ENCODE peak calls at places on chromosomes 7 and 10, in seven cellular contexts. T is MCF 10A; Q is hepatic stellate cell; O is IMR-90; I is cardiac muscle cell; F is T-helper 9 cell; N is central memory CD4-positive, alpha-beta T cell. S is an unnamed sample.

GRCh38 chr7:4017081-4017480 is 665.0 kb upstream of the FOXK1 start:
- DNase-seq in T (no peak), Q (no peak), O (no peak), I (no peak), F (no peak), N (no peak), S (no peak)

GRCh38 chr7:102974366-102975236 is 61.8 kb downstream of the LRRC17 start:
- DNase-seq in T (no peak), Q (no peak), O (no peak), I (no peak), F (no peak), N (no peak), S (peak)

GRCh38 chr7:66921396-66921917 is 432 bp downstream of the TMEM248 start:
- DNase-seq in T (peak), Q (peak), O (peak), I (peak), F (peak), N (peak), S (no peak)

GRCh38 chr10:63391812-63392211 is 74.0 kb downstream of the JMJD1C start:
- DNase-seq in T (no peak), Q (no peak), O (no peak), I (peak), F (no peak), N (no peak), S (no peak)

GRCh38 chr10:75664968-75665367 is 233.5 kb downstream of the LRMDA start:
- DNase-seq in T (no peak), Q (no peak), O (no peak), I (no peak), F (no peak), N (no peak), S (no peak)

GRCh38 chr10:86263907-86264306 is 102.7 kb downstream of the GRID1 start:
- DNase-seq in T (no peak), Q (no peak), O (no peak), I (no peak), F (no peak), N (no peak), S (no peak)

GRCh38 chr10:112914288-112914952 is 35.6 kb upstream of the TCF7L2 start:
- DNase-seq in T (peak), Q (no peak), O (no peak), I (no peak), F (no peak), N (no peak), S (no peak)

GRCh38 chr7:26224359-26224758 is 22.8 kb downstream of the CBX3 start:
- DNase-seq in T (no peak), Q (no peak), O (no peak), I (no peak), F (no peak), N (no peak), S (no peak)

GRCh38 chr10:46250481-46250880 is 36.3 kb upstream of the ANTXRL start:
- DNase-seq in T (no peak), Q (no peak), O (no peak), I (no peak), F (no peak), N (no peak), S (no peak)

GRCh38 chr10:31745612-31746376 is 182.8 kb downstream of the ARHGAP12 start:
- DNase-seq in T (peak), Q (peak), O (peak), I (peak), F (no peak), N (no peak), S (peak)

GRCh38 chr7:46385662-46386309 is 464.7 kb upstream of the IGFBP3 start:
- DNase-seq in T (peak), Q (peak), O (peak), I (peak), F (no peak), N (no peak), S (peak)

S was measured in HT1080.